ENCODE peak calls at places on chromosome 2, in eight cellular contexts. J, A, F, S, G, L, Z and U are unnamed samples.

GRCh38 chr2:218998414-218999002 is 5.3 kb upstream of the CRYBA2 start:
- DNase-seq in J (no peak), A (no peak), F (no peak), S (no peak), G (peak; percentile 35), L (no peak), Z (no peak), U (no peak)

GRCh38 chr2:147559068-147559467 is 285.8 kb upstream of the ACVR2A start:
- DNase-seq in J (no peak), A (no peak), F (no peak), S (no peak), G (no peak), L (no peak), Z (no peak), U (no peak)

GRCh38 chr2:240212425-240213225 is 72.2 kb upstream of the OTOS start:
- DNase-seq in J (no peak), A (no peak), F (peak; percentile 1), S (no peak), G (no peak), L (no peak), Z (no peak), U (peak; percentile 61)

GRCh38 chr2:111975053-111975552 is 76.7 kb downstream of the MERTK start:
- DNase-seq in J (no peak), A (no peak), F (no peak), S (peak; percentile 52), G (no peak), L (peak; percentile 95), Z (no peak), U (no peak)

GRCh38 chr2:54013996-54014395 is 43.2 kb upstream of the PSME4 start:
- DNase-seq in J (no peak), A (no peak), F (no peak), S (no peak), G (no peak), L (no peak), Z (no peak), U (no peak)

GRCh38 chr2:201320257-201320656 is 36.9 kb downstream of the FLACC1 start:
- DNase-seq in J (no peak), A (no peak), F (no peak), S (no peak), G (no peak), L (no peak), Z (no peak), U (no peak)

GRCh38 chr2:133561045-133561852 is 7.0 kb downstream of the NCKAP5 start:
- DNase-seq in J (no peak), A (peak; percentile 53), F (no peak), S (peak; percentile 28), G (peak; percentile 18), L (peak; percentile 90), Z (no peak), U (no peak)

GRCh38 chr2:199136681-199137080 is 321.1 kb downstream of the SATB2 start:
- DNase-seq in J (no peak), A (no peak), F (peak; percentile 17), S (peak; percentile 35), G (no peak), L (peak; percentile 87), Z (no peak), U (no peak)

GRCh38 chr2:54360055-54360792 is 95.9 kb upstream of the SPTBN1 start:
- DNase-seq in J (no peak), A (peak; percentile 43), F (peak; percentile 81), S (peak; percentile 78), G (peak; percentile 24), L (peak; percentile 67), Z (peak; percentile 70), U (no peak)

GRCh38 chr2:27583390-27583915 is 611 bp downstream of the ZNF512 start:
- DNase-seq in J (no peak), A (no peak), F (no peak), S (no peak), G (no peak), L (peak; percentile 24), Z (no peak), U (no peak)

DNA sequence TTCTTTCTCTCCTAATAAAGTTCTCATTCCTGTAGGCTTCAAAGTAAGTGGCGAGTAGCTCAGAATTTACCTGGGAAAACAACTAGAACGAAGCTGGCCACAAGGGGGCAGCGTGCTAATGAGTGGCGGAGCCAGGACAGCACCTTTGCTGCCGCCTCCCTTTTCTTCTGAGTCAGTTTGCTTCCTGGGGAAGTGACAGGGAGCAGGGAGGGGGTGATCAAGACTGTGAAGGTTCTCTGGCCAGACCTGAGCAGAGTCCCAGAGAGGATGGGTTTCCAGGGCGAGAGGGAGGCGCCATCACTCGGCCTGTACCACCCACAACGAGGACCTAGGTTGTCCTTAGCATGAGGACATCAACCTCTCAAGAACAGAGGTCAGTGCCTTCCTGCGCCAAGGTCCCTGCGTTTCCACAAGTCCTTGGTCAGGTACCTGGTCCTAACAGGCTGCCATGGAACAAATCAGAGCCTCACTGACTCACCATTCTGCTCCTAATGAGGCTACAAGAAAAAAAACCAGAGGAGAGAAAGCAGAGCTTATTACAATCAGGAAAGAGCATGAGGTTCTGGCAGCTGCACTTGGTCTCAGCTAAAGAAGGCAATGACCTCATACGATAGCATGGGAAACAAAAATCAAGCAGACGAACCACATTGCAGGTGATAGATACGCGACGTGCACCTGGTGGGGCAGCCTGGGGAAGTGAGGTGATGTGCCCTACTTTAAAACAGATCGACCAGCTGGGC is 98.7 kb downstream of the PLB1 start:
- DNase-seq in J (peak; percentile 91), A (peak; percentile 97), F (peak; percentile 96), S (peak; percentile 93), G (peak; percentile 93), L (peak; percentile 82), Z (peak; percentile 93), U (no peak)
- TF ChIP-seq POLR2A in J (no peak), A (no peak), F (peak; percentile 48), S (peak; percentile 10), G (no peak), L (no peak), Z (no peak), U (no peak)

DNA sequence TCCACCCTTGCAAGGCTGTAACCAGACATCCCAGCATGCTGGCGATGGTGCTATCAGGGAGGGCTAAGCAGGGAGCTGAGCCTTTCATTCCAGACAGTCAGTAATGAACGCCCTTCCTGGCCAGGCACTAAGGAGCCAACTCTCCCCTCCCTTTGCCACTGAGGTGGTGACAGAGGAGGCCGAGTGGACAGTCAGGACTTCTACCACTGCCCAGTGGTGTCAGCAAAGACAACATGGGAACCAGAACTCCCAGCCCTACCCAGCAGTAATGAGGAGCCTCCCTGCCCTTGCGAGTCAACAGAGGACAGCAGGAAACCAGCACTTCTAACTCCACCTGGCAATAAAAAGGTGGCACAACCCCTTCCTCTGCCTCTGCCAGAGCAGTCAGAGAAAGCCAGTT is 68.6 kb downstream of the ZAP70 start:
- DNase-seq in J (no peak), A (no peak), F (no peak), S (no peak), G (no peak), L (no peak), Z (no peak), U (no peak)
- TF ChIP-seq CTCF in J (no peak), A (no peak), F (no peak), S (no peak), G (no peak), L (no peak), Z (no peak), U (no peak)

DNA sequence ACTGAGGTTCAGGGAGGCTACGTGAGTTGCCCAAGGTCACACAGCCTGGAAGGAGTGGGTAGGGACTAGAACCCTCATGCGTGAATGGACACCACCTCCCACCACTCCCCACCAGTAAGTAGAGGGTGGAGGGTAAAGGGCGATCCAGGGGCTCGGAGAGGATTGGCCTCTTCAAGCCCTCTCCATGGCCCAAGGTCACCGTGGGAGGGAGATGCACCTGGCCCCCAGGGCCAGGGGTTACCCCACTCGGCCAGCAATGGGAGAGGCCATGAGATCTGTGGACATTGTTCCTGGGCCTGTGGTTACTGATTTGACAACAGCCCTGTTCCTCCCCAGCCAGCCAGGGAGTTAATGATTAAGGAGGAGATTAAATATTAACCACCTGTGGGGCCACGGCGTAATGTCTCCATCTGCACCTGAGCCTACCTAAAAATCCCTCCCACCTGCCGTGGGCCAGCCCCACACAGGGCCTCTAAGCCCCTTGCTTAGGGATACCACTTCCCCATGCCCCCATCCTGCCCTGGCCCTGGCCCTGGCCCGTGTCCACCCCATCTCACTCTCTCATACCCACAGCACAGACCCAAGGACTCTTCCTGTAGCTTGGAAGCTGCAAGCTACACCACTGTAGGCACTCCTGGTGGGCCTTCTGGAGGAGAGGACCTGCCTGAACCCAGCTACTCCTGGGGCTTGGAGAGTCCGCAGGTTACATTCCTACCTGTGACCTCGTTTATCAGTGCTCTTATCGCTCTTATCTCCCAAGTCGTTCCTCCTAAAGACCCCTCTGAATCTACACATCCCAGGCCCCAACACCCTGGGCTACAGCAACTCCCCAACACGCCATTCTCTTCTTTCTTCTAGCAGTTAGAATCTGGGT is 32.2 kb downstream of the ZFP36L2 start:
- DNase-seq in J (no peak), A (no peak), F (no peak), S (no peak), G (peak; percentile 89), L (no peak), Z (no peak), U (no peak)
- H3K27ac ChIP-seq in J (no peak overlapping the region), A (no peak overlapping the region), F (no peak overlapping the region), S (no peak overlapping the region), G (peak overlapping the region; percentile 93), L (no peak overlapping the region), Z (no peak overlapping the region), U (peak overlapping the region; percentile 76)

GRCh38 chr2:231672617-231673347 is 35.5 kb upstream of the PTMA start:
- DNase-seq in J (no peak), A (no peak), F (peak; percentile 66), S (peak; percentile 29), G (no peak), L (peak; percentile 32), Z (no peak), U (peak; percentile 85)
- TF ChIP-seq POLR2A in J (no peak), A (no peak), F (no peak), S (no peak), G (no peak), L (no peak), Z (no peak), U (no peak)

GRCh38 chr2:234534515-234534914 is 37.6 kb upstream of the ARL4C start:
- DNase-seq in J (no peak), A (no peak), F (no peak), S (no peak), G (no peak), L (no peak), Z (no peak), U (no peak)
- TF ChIP-seq CTCF in J (no peak), A (no peak), F (no peak), S (no peak), G (no peak), L (no peak), Z (no peak), U (no peak)